ENCODE peak calls at places on chromosomes 6 and 20, in four cellular contexts. One of them, this sample, is unnamed.

GRCh38 chr6:157060440-157060949 is 262.8 kb downstream of the TMEM242 start:
- DNase-seq in HCT116: no peak
- DNase-seq in K562: no peak
- DNase-seq in GM12878: no peak
- DNase-seq in this sample: no peak

GRCh38 chr6:43129434-43130194 is 41.5 kb upstream of the SRF start:
- DNase-seq in HCT116: no peak
- DNase-seq in K562: peak
- DNase-seq in GM12878: no peak
- DNase-seq in this sample: peak

GRCh38 chr6:106103728-106104109 is 17.6 kb downstream of the PRDM1 start:
- DNase-seq in HCT116: no peak
- DNase-seq in K562: peak
- DNase-seq in GM12878: no peak
- DNase-seq in this sample: no peak

GRCh38 chr6:36595168-36595818 is 1.1 kb downstream of the SRSF3 start:
- DNase-seq in HCT116: no peak
- DNase-seq in K562: peak
- DNase-seq in GM12878: no peak
- DNase-seq in this sample: no peak

GRCh38 chr20:62766071-62766450 is 30.2 kb upstream of the MRGBP start:
- DNase-seq in HCT116: no peak
- DNase-seq in K562: no peak
- DNase-seq in GM12878: no peak
- DNase-seq in this sample: no peak

GRCh38 chr20:39453890-39454289 is 491.7 kb downstream of the DHX35 start:
- DNase-seq in HCT116: no peak
- DNase-seq in K562: no peak
- DNase-seq in GM12878: no peak
- DNase-seq in this sample: no peak

GRCh38 chr6:158285321-158285960 is 26.8 kb upstream of the TULP4 start:
- DNase-seq in HCT116: no peak
- DNase-seq in K562: no peak
- DNase-seq in GM12878: no peak
- DNase-seq in this sample: no peak

GRCh38 chr6:93424303-93425064 is 5.1 kb upstream of the EPHA7 start:
- DNase-seq in HCT116: no peak
- DNase-seq in K562: no peak
- DNase-seq in GM12878: no peak
- DNase-seq in this sample: no peak

GRCh38 chr6:41257369-41258195 is 28.9 kb downstream of the TREM1 start:
- DNase-seq in HCT116: no peak
- DNase-seq in K562: no peak
- DNase-seq in GM12878: no peak
- DNase-seq in this sample: no peak

GRCh38 chr6:63598251-63599036 is 26.2 kb downstream of the LOC128125822 start:
- DNase-seq in HCT116: peak
- DNase-seq in K562: peak
- DNase-seq in GM12878: peak
- DNase-seq in this sample: peak

GRCh38 chr6:135722182-135722581 is 129.3 kb upstream of the PDE7B start:
- DNase-seq in HCT116: no peak
- DNase-seq in K562: no peak
- DNase-seq in GM12878: no peak
- DNase-seq in this sample: no peak

GRCh38 chr6:166595061-166595780 is 8.7 kb upstream of the RAMACL start:
- DNase-seq in HCT116: no peak
- DNase-seq in K562: no peak
- DNase-seq in GM12878: no peak
- DNase-seq in this sample: no peak
- TF ChIP-seq EGR1 in HCT116: no peak
- TF ChIP-seq EGR1 in K562: no peak
- TF ChIP-seq EGR1 in GM12878: no peak
- TF ChIP-seq EGR1 in this sample: no peak

GRCh38 chr6:26222587-26222986 is 135.4 kb downstream of the HFE start:
- DNase-seq in HCT116: no peak
- DNase-seq in K562: no peak
- DNase-seq in GM12878: no peak
- DNase-seq in this sample: no peak

GRCh38 chr6:26224940-26225847 is 138.0 kb downstream of the HFE start:
- DNase-seq in HCT116: no peak
- DNase-seq in K562: no peak
- DNase-seq in GM12878: no peak
- DNase-seq in this sample: peak

GRCh38 chr6:26223213-26223612 is 136.0 kb downstream of the HFE start:
- DNase-seq in HCT116: no peak
- DNase-seq in K562: no peak
- DNase-seq in GM12878: no peak
- DNase-seq in this sample: no peak

GRCh38 chr6:26224547-26224912 is 137.3 kb downstream of the HFE start:
- DNase-seq in HCT116: no peak
- DNase-seq in K562: no peak
- DNase-seq in GM12878: no peak
- DNase-seq in this sample: no peak

GRCh38 chr6:26223677-26224546 is 136.7 kb downstream of the HFE start:
- DNase-seq in HCT116: peak
- DNase-seq in K562: no peak
- DNase-seq in GM12878: peak
- DNase-seq in this sample: no peak
- TF ChIP-seq POLR2A in HCT116: peak
- TF ChIP-seq POLR2A in K562: no peak
- TF ChIP-seq POLR2A in GM12878: no peak
- TF ChIP-seq POLR2A in this sample: peak

GRCh38 chr6:123064038-123064437 is 68.0 kb downstream of the CLVS2 start:
- DNase-seq in HCT116: no peak
- DNase-seq in K562: no peak
- DNase-seq in GM12878: no peak
- DNase-seq in this sample: no peak
- TF ChIP-seq EGR1 in HCT116: no peak
- TF ChIP-seq EGR1 in K562: no peak
- TF ChIP-seq EGR1 in GM12878: no peak
- TF ChIP-seq EGR1 in this sample: no peak

DNA sequence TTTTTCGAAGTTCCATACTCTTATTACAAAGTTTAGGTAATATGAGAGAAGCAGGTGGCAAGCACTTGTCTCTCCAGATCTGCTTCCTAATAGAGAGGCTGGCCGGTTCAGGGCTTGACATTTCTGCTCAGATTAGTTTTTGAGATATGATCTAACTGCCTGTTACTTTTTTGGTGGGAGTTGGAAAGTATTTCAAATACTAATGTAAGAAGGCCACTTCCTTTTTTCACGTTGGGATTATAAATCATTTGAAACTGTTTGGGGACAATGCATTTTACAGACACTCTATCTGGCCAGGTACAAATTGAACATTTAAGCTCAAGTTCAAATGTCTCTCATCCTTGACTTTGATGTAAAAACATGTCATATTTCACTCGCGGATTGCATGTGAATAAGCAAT is 222.1 kb upstream of the SULF2 start:
- DNase-seq in HCT116: no peak
- DNase-seq in K562: no peak
- DNase-seq in GM12878: no peak
- DNase-seq in this sample: no peak
- TF ChIP-seq POLR2A in HCT116: no peak
- TF ChIP-seq POLR2A in K562: no peak
- TF ChIP-seq POLR2A in GM12878: no peak
- TF ChIP-seq POLR2A in this sample: no peak

GRCh38 chr6:11307226-11307625 is 74.8 kb upstream of the NEDD9 start:
- DNase-seq in HCT116: no peak
- DNase-seq in K562: no peak
- DNase-seq in GM12878: no peak
- DNase-seq in this sample: no peak

GRCh38 chr6:11304946-11305345 is 72.5 kb upstream of the NEDD9 start:
- DNase-seq in HCT116: no peak
- DNase-seq in K562: no peak
- DNase-seq in GM12878: no peak
- DNase-seq in this sample: no peak

GRCh38 chr6:11313207-11313606 is 80.7 kb upstream of the NEDD9 start:
- DNase-seq in HCT116: no peak
- DNase-seq in K562: no peak
- DNase-seq in GM12878: no peak
- DNase-seq in this sample: no peak

GRCh38 chr6:11311970-11312369 is 79.5 kb upstream of the NEDD9 start:
- DNase-seq in HCT116: no peak
- DNase-seq in K562: no peak
- DNase-seq in GM12878: no peak
- DNase-seq in this sample: no peak

DNA sequence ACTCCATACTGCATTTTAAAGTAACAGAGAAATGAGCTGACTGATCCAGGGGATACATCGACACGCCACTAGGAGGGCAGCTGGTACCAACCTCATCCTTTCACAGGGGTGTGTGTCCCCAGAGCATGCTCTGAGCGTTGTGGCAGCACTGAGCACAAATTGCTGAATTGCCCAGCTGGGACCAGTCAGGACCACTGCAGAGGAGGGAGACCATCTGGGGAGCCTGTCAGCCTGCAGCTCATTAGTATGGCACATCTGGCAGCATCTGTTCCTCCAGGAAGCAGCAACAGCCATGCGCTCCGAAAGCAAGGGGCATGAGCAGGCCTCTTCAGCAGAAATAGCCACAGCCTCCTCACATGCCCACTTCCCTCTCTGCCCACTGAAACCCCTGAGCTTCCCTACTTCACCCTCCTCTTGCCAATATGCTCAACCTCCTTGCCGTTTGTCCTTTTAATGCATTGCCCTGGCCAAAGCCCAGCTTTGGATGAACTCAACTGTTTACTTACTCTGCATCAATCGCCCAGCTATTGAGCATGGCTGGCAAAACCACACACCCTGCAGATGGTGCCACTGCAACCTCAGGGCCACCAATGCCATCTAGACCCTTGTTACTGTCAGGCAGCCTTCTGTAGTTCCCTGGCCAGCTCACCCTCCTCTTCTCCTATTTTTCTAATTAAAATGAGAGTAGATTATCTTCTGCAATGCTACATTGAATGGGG is 77.6 kb upstream of the NEDD9 start:
- DNase-seq in HCT116: no peak
- DNase-seq in K562: no peak
- DNase-seq in GM12878: no peak
- DNase-seq in this sample: no peak
- TF ChIP-seq EGR1 in HCT116: no peak
- TF ChIP-seq EGR1 in K562: no peak
- TF ChIP-seq EGR1 in GM12878: no peak
- TF ChIP-seq EGR1 in this sample: no peak

DNA sequence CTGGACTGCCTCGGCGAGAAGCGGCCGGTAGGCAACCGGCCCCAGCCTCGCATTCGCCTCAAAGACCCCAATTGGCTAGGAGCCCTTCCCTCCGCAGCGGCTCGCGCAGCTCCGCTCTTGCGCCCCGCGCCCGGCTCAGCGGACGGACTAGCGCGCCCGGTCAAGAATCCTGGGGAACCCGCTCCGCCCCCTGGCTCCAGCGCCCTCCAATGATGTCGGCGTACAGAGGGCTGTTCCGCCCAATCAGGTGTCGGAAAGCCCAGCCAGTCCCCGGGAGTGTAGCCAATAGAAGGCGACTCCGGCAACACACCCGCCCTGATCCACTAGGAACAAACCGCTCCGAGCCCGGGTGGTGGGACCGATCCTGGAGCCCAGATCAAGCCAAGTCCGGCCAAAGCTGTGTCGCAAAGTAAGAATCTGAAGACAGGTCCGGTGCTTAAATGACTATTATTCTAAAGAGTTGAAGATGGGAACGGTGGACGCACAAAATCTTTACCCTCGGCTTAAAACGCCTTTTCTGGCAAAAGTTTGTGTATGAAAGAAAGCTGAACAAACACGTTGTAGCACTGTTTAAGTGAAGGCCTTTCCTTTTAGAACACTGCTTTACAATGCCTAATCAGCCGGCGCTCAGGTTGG is 132.2 kb downstream of the OGFRL1 start:
- DNase-seq in HCT116: no peak
- DNase-seq in K562: no peak
- DNase-seq in GM12878: no peak
- DNase-seq in this sample: peak
- TF ChIP-seq POLR2A in HCT116: no peak
- TF ChIP-seq POLR2A in K562: no peak
- TF ChIP-seq POLR2A in GM12878: no peak
- TF ChIP-seq POLR2A in this sample: peak

This sample was measured in H1.